ENCODE peak calls at places on chromosomes 2 and 18, in seven cellular contexts. M, Z, R, G, Y, K and F are unnamed samples.
A peak's percentile ranks its signal among the peaks of the same experiment; 100 is the strongest.

GRCh38 chr2:99337164-99337930 is at the start of gene EIF5B:
- DNase-seq in Z (peak; percentile 94), R (peak; percentile 92), K (peak; percentile 94), G (peak; percentile 91), Y (peak; percentile 98), M (peak; percentile 93), F (peak; percentile 96)

GRCh38 chr2:151051584-151052220 is 210.0 kb downstream of the RBM43 start:
- DNase-seq in M (peak; percentile 45), R (peak; percentile 33), K (peak; percentile 28), Z (no peak), Y (no peak), G (peak; percentile 51), F (peak; percentile 73)

GRCh38 chr2:40256649-40257048 is 195.2 kb downstream of the SLC8A1 start:
- DNase-seq in K (no peak), R (no peak), G (peak; percentile 33), M (no peak), Z (no peak), Y (no peak), F (peak; percentile 38)

GRCh38 chr18:23134780-23135678 is at the start of gene CABLES1:
- DNase-seq in K (peak; percentile 71), R (no peak), G (peak; percentile 21), M (peak; percentile 74), Y (peak; percentile 80), Z (peak; percentile 38), F (peak; percentile 42)

GRCh38 chr18:48203961-48204666 is 205.1 kb downstream of the ZBTB7C start:
- DNase-seq in K (no peak), Y (no peak), R (no peak), G (no peak), Z (no peak), M (no peak), F (peak; percentile 40)

GRCh38 chr2:192005214-192005613 is 158.3 kb upstream of the CAVIN2 start:
- DNase-seq in R (no peak), Z (no peak), K (no peak), M (no peak), G (no peak), Y (no peak), F (no peak)

GRCh38 chr18:46756559-46757201 is at the start of gene ST8SIA5:
- DNase-seq in Z (no peak), G (no peak), M (peak; percentile 73), Y (no peak), R (no peak), K (peak; percentile 66), F (no peak)

GRCh38 chr18:40356153-40356552 is 1598.9 kb upstream of the PIK3C3 start:
- DNase-seq in R (no peak), Z (no peak), G (no peak), K (no peak), M (no peak), Y (no peak), F (no peak)

GRCh38 chr18:48929951-48930713 is 20.6 kb downstream of the SMAD7 start:
- DNase-seq in M (no peak), R (peak; percentile 69), K (peak; percentile 73), Z (no peak), G (no peak), Y (no peak), F (no peak)

GRCh38 chr2:207617011-207617671 is 8.1 kb downstream of the METTL21A start:
- DNase-seq in M (no peak), Y (no peak), K (no peak), Z (no peak), R (no peak), G (peak; percentile 77), F (peak; percentile 58)

GRCh38 chr2:190637331-190637734 is 11.6 kb upstream of the NAB1 start:
- DNase-seq in G (no peak), R (no peak), M (no peak), Z (no peak), K (no peak), Y (no peak), F (peak; percentile 61)

GRCh38 chr18:9708882-9709877 is 1.1 kb downstream of the RAB31 start:
- DNase-seq in M (peak; percentile 48), K (peak; percentile 50), G (no peak), R (no peak), Z (no peak), Y (peak; percentile 58), F (no peak)